ENCODE peak calls at places on chromosomes 12 and 14, in six cellular contexts. J is activated CD4-positive, alpha-beta T cell treated with anti-CD3 and anti-CD28 coated beads for 1 hour; F is lung; W is stimulated activated CD4-positive, alpha-beta T cell treated with anti-CD3 and anti-CD28 coated beads, Interleukin-2, amount 100 ng/mL, for 24 hours; Y is SIG-M5; N is activated CD8-positive, alpha-beta memory T cell treated with anti-CD3 and anti-CD28 coated beads, Interleukin-2, amount 50 U/mL, for 48 hours. V is an unnamed sample.
A peak's percentile ranks its signal among the peaks of the same experiment; 100 is the strongest.

GRCh38 chr12:111784953-111785352 is 18.2 kb downstream of the ALDH2 start:
- DNase-seq in Y (no peak), W (no peak), J (no peak), F (no peak), N (no peak), V (no peak)

GRCh38 chr12:563250-563781 is 99.9 kb downstream of the NINJ2 start:
- DNase-seq in J (peak; percentile 31), Y (no peak), F (no peak), W (peak; percentile 37), N (no peak), V (no peak)

GRCh38 chr14:106518054-106518943 is 991.9 kb downstream of the TMEM121 start:
- DNase-seq in J (peak; percentile 76), F (peak; percentile 38), W (peak; percentile 91), N (peak; percentile 93), Y (no peak), V (no peak)

GRCh38 chr14:68928770-68929550 is 50.1 kb downstream of the ACTN1 start:
- DNase-seq in J (no peak), W (no peak), F (no peak), Y (no peak), N (no peak), V (no peak)

GRCh38 chr14:44959538-44959937 is 2.2 kb downstream of the KLHL28 start:
- DNase-seq in W (no peak), J (no peak), Y (no peak), N (no peak), F (no peak), V (no peak)

GRCh38 chr12:125100551-125101434 is 35.6 kb downstream of the AACS start:
- DNase-seq in Y (no peak), J (no peak), F (no peak), N (no peak), W (no peak), V (no peak)

GRCh38 chr14:64930085-64930843 is 12.3 kb downstream of the GPX2 start:
- DNase-seq in N (no peak), F (no peak), Y (no peak), W (no peak), J (no peak), V (no peak)

GRCh38 chr12:45268672-45269406 is 52.9 kb downstream of the ANO6 start:
- DNase-seq in N (no peak), W (no peak), F (peak; percentile 77), J (no peak), Y (no peak), V (peak; percentile 66)

GRCh38 chr14:61642246-61642982 is 52.9 kb upstream of the HIF1A start:
- DNase-seq in N (no peak), Y (no peak), F (no peak), J (no peak), W (no peak), V (no peak)

GRCh38 chr12:30823140-30823669 is 68.5 kb upstream of the CAPRIN2 start:
- DNase-seq in W (peak; percentile 31), Y (no peak), J (peak; percentile 12), F (peak; percentile 50), N (peak; percentile 71), V (no peak)

GRCh38 chr14:37150414-37150813 is 22.0 kb downstream of the SLC25A21 start:
- DNase-seq in N (no peak), Y (no peak), F (no peak), W (no peak), J (no peak), V (no peak)

GRCh38 chr14:36580141-36580855 is 2.1 kb downstream of the NKX2-8 start:
- DNase-seq in J (no peak), W (no peak), N (no peak), F (no peak), Y (no peak), V (no peak)

GRCh38 chr14:89214221-89214965 is 202.6 kb downstream of the FOXN3 start:
- DNase-seq in N (no peak), Y (no peak), W (no peak), J (no peak), F (peak; percentile 91), V (no peak)

GRCh38 chr14:59303216-59303615 is 114.7 kb downstream of the DAAM1 start:
- DNase-seq in N (no peak), Y (no peak), W (no peak), J (no peak), F (no peak), V (no peak)

GRCh38 chr14:81435578-81436295 is 35.6 kb upstream of the STON2 start:
- DNase-seq in W (peak; percentile 23), N (peak; percentile 59), J (no peak), F (peak; percentile 55), Y (no peak), V (no peak)

GRCh38 chr14:28020112-28020511 is 746.5 kb upstream of the FOXG1 start:
- DNase-seq in W (no peak), F (no peak), Y (no peak), N (no peak), J (no peak), V (no peak)

GRCh38 chr12:25929096-25929637 is 29.3 kb upstream of the RASSF8 start:
- DNase-seq in J (no peak), Y (no peak), W (no peak), F (no peak), N (no peak), V (no peak)

GRCh38 chr12:105888696-105889095 is 250.1 kb downstream of the NUAK1 start:
- DNase-seq in J (no peak), F (no peak), N (no peak), W (no peak), Y (no peak), V (no peak)

GRCh38 chr14:60945984-60946383 is 34.9 kb downstream of the TRMT5 start:
- DNase-seq in J (no peak), W (no peak), F (no peak), Y (no peak), N (no peak), V (no peak)

GRCh38 chr12:103882861-103883596 is 42.0 kb upstream of the NT5DC3 start:
- DNase-seq in F (no peak), J (no peak), N (no peak), Y (no peak), W (no peak), V (no peak)

V was measured in omental fat pad.